ENCODE peak calls at places on chromosome 4, in four cellular contexts. E, M, P and J are unnamed samples.

GRCh38 chr4:82792912-82793649 is 5.5 kb downstream of the SCD5 start:
- DNase-seq in E (peak), M (peak), P (no peak), J (no peak)

GRCh38 chr4:80010316-80010715 is 62.7 kb downstream of the ANTXR2 start:
- DNase-seq in E (no peak), M (no peak), P (no peak), J (no peak)

GRCh38 chr4:38078590-38079381 is 118.6 kb downstream of the PTTG2 start:
- DNase-seq in E (peak), M (no peak), P (peak), J (no peak)

GRCh38 chr4:153766758-153767157 is 6.9 kb upstream of the RNF175 start:
- DNase-seq in E (no peak), M (no peak), P (no peak), J (no peak)

GRCh38 chr4:64144994-64145393 is 264.3 kb downstream of the TECRL start:
- DNase-seq in E (no peak), M (no peak), P (no peak), J (no peak)

GRCh38 chr4:53633608-53634007 is 42.3 kb upstream of the LNX1 start:
- DNase-seq in E (peak), M (no peak), P (peak), J (no peak)

GRCh38 chr4:39942507-39942906 is 35.2 kb downstream of the PDS5A start:
- DNase-seq in E (no peak), M (no peak), P (no peak), J (no peak)

GRCh38 chr4:17478073-17478472 is 33.8 kb downstream of the QDPR start:
- DNase-seq in E (no peak), M (no peak), P (no peak), J (no peak)

GRCh38 chr4:73615613-73616012 is 4.6 kb downstream of the RASSF6 start:
- DNase-seq in E (no peak), M (peak), P (no peak), J (no peak)

GRCh38 chr4:108204518-108204917 is 35.8 kb upstream of the LEF1 start:
- DNase-seq in E (no peak), M (no peak), P (peak), J (no peak)

GRCh38 chr4:37802068-37802666 is 24.3 kb upstream of the PGM2 start:
- DNase-seq in E (peak), M (peak), P (peak), J (peak)

GRCh38 chr4:75189976-75190375 is 257.1 kb downstream of the PARM1 start:
- DNase-seq in E (no peak), M (no peak), P (peak), J (no peak)

GRCh38 chr4:3168029-3168428 is 80.9 kb upstream of the MSANTD1 start:
- DNase-seq in E (peak), M (no peak), P (peak), J (no peak)

GRCh38 chr4:171644430-171645057 is 168.7 kb upstream of the GALNTL6 start:
- DNase-seq in E (no peak), M (peak), P (no peak), J (no peak)

DNA sequence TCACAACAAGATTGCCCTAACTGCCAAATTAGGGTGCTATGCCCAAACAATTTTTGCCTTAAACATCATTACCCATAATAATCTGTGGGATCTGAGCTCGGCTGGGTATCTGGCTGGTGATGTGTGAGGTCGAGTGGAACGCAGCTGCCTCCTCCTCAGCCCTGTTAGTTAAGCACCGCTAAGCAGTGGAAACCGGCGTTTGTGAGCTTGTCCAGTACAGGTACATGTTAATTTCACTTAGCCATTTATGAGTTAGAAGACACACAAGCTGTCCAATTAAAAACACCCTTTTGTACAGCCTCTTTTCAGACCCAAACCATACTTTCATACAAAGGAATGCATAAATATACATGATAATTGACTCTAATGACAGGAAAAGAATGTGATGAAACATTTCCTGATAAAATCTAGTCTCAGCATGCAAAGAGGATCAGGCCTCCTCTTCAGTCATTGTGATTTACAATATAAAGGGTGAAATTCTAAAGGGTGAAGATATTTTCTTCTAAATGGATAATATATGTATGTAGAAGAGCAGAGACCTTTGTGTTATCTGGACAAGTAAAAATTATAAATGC is 163.6 kb upstream of the FAT1 start:
- DNase-seq in E (no peak), M (no peak), P (peak), J (peak)
- H3K4me2 ChIP-seq in E (no peak), M (no peak), P (no peak), J (no peak)

DNA sequence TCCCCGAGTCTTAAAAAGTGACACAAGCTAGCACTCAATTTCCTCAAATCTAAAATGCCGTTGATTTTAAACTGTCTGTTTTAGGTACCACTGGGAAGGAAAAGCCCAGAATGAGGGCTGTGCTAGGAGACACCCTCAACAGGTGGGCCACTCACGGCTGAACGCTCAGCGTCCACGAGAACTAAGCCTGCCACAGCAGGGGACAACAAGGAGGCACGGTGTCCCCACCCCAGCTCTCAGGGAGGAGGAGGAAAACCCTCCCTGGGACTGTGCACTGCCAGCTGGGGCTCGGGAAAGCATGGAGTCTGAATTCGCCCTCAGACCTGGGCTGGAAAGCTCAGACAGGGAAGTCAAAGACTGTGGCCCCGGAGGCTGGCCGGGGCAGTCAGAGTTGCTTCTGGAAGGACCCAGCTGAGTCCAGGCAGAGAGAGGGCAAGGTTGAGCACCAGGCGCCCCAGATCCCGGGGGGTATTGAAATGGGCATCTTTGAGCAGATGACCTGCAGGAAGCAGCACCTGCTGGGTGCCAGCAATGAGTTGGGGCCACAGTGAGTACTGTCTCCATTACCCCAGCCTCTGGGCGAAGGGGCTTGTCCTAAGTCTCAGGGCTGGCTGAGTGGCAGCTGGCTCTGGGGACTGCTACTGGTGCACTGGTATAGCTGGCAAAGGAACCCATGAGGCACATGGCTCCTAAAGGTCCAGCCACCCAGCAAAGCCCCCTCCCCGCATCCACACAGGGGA is 769 bp upstream of the CPZ start:
- DNase-seq in E (no peak), M (no peak), P (no peak), J (no peak)
- H4K8ac ChIP-seq in E (no peak), M (no peak), P (no peak), J (no peak)

GRCh38 chr4:78651250-78651860 is 99.8 kb downstream of the ANXA3 start:
- DNase-seq in E (no peak), M (no peak), P (no peak), J (no peak)

GRCh38 chr4:78652282-78652876 is 100.8 kb downstream of the ANXA3 start:
- DNase-seq in E (no peak), M (no peak), P (no peak), J (no peak)

GRCh38 chr4:78656968-78657445 is 105.4 kb downstream of the ANXA3 start:
- DNase-seq in E (no peak), M (no peak), P (no peak), J (no peak)

GRCh38 chr4:78653655-78654054 is 102.1 kb downstream of the ANXA3 start:
- DNase-seq in E (peak), M (no peak), P (no peak), J (no peak)

GRCh38 chr4:78654809-78655208 is 103.2 kb downstream of the ANXA3 start:
- DNase-seq in E (peak), M (no peak), P (no peak), J (no peak)
- H2AFZ ChIP-seq in E (no peak), M (no peak), P (no peak), J (no peak)

GRCh38 chr4:92451792-92452191 is 148.0 kb downstream of the GRID2 start:
- DNase-seq in E (no peak), M (no peak), P (no peak), J (no peak)
- H3K4me2 ChIP-seq in E (no peak), M (no peak), P (no peak), J (no peak)